ENCODE peak calls at places on chromosomes 5 and 9, in seven cellular contexts. S is cardiac septum, L is dorsolateral prefrontal cortex, R is Right ventricle myocardium superior, D is GF-D8, W is NCI-H146, Y is ACHN. M is an unnamed sample.

GRCh38 chr9:96494215-96494800 is 44.3 kb downstream of the HABP4 start:
- DNase-seq in L (no peak), Y (no peak), R (no peak), D (no peak), W (no peak), S (no peak), M (no peak)

GRCh38 chr5:16894236-16895057 is 41.6 kb downstream of the MYO10 start:
- DNase-seq in W (peak), D (no peak), R (no peak), Y (peak), S (no peak), L (no peak), M (no peak)

GRCh38 chr5:91048073-91048472 is 335.0 kb downstream of the ARRDC3 start:
- DNase-seq in S (no peak), W (no peak), D (no peak), R (no peak), Y (no peak), L (no peak), M (no peak)

GRCh38 chr9:89654025-89654662 is 49.3 kb downstream of the GADD45G start:
- DNase-seq in W (peak), D (no peak), R (no peak), S (no peak), L (no peak), Y (no peak), M (no peak)

GRCh38 chr5:166625210-166625865 is 1666.1 kb upstream of the WWC1 start:
- DNase-seq in D (no peak), R (no peak), L (no peak), S (no peak), Y (no peak), W (no peak), M (no peak)

GRCh38 chr5:149389552-149390495 is 10.7 kb upstream of the IL17B start:
- DNase-seq in Y (no peak), D (no peak), L (no peak), W (no peak), S (no peak), R (no peak), M (no peak)

GRCh38 chr9:69030851-69031645 is 4.5 kb upstream of the FXN start:
- DNase-seq in W (no peak), Y (no peak), S (no peak), R (no peak), D (no peak), L (no peak), M (no peak)

GRCh38 chr9:15221746-15222145 is 85.3 kb downstream of the TTC39B start:
- DNase-seq in W (no peak), S (no peak), R (no peak), L (no peak), D (no peak), Y (no peak), M (no peak)

GRCh38 chr5:149931992-149932436 is 12.6 kb downstream of the PDE6A start:
- DNase-seq in S (no peak), Y (no peak), L (no peak), W (peak), R (no peak), D (no peak), M (no peak)

GRCh38 chr5:176413255-176413565 is 3.1 kb downstream of the CLTB start:
- DNase-seq in D (no peak), R (no peak), L (no peak), Y (no peak), S (no peak), W (no peak), M (peak)

GRCh38 chr9:35311891-35312639 is 150.3 kb downstream of the UNC13B start:
- DNase-seq in R (no peak), L (no peak), D (no peak), S (no peak), W (no peak), Y (no peak), M (peak)

GRCh38 chr5:24547127-24547526 is 97.7 kb downstream of the CDH10 start:
- DNase-seq in S (no peak), R (no peak), Y (no peak), L (no peak), W (peak), D (no peak), M (no peak)

GRCh38 chr9:14111670-14112069 is 202.3 kb downstream of the NFIB start:
- DNase-seq in Y (no peak), W (no peak), R (no peak), S (no peak), L (no peak), D (no peak), M (no peak)

GRCh38 chr5:101783241-101784095 is 512.6 kb downstream of the SLCO4C1 start:
- DNase-seq in D (no peak), S (no peak), R (no peak), L (no peak), W (peak), Y (no peak), M (no peak)

M was measured in left cardiac atrium.